ENCODE peak calls at places on chromosomes 16 and 17, in four cellular contexts. M, K, U and A are unnamed samples.

GRCh38 chr17:78176548-78177025 is 8.2 kb downstream of the SYNGR2 start:
- DNase-seq in M (no peak), K (no peak), U (peak), A (peak)

GRCh38 chr17:69269174-69269998 is 40.8 kb upstream of the ABCA10 start:
- DNase-seq in K (no peak), U (no peak), M (peak), A (no peak)

GRCh38 chr17:59406808-59407381 is 75.4 kb downstream of the YPEL2 start:
- DNase-seq in M (no peak), U (no peak), K (no peak), A (no peak)

GRCh38 chr17:27244481-27245223 is 49.3 kb upstream of the WSB1 start:
- DNase-seq in U (peak), M (peak), K (peak), A (no peak)

GRCh38 chr17:5437721-5438317 is 1.1 kb downstream of the C1QBP start:
- DNase-seq in M (no peak), K (no peak), U (no peak), A (no peak)

GRCh38 chr17:59399914-59400313 is 68.5 kb downstream of the YPEL2 start:
- DNase-seq in M (no peak), U (no peak), K (no peak), A (no peak)

GRCh38 chr16:4338712-4339299 is 12.3 kb downstream of the PAM16 start:
- DNase-seq in M (no peak), U (no peak), K (no peak), A (no peak)

GRCh38 chr17:42422412-42422957 is 571 bp downstream of the CAVIN1 start:
- DNase-seq in M (no peak), U (peak), K (no peak), A (peak)

GRCh38 chr16:12439443-12440232 is 364.0 kb downstream of the CPPED1 start:
- DNase-seq in U (no peak), K (no peak), M (no peak), A (peak)

GRCh38 chr17:80601146-80601545 is 56.5 kb downstream of the RPTOR start:
- DNase-seq in M (no peak), U (no peak), K (no peak), A (no peak)

GRCh38 chr17:80389011-80389995 is 25.7 kb upstream of the ENDOV start:
- DNase-seq in M (peak), U (peak), K (no peak), A (no peak)

GRCh38 chr17:27282054-27282501 is 11.8 kb upstream of the WSB1 start:
- DNase-seq in K (no peak), M (peak), U (no peak), A (no peak)

GRCh38 chr16:57870753-57871454 is 68.6 kb upstream of the KIFC3 start:
- DNase-seq in U (peak), M (no peak), K (no peak), A (no peak)

GRCh38 chr17:234163-235047 is 53.0 kb upstream of the DOC2B start:
- DNase-seq in M (no peak), K (no peak), U (peak), A (no peak)

GRCh38 chr16:6122401-6122800 is 1024.8 kb upstream of the EEF2KMT start:
- DNase-seq in K (no peak), U (no peak), M (no peak), A (no peak)

GRCh38 chr17:42740699-42741098 is 4.1 kb downstream of the EZH1 start:
- DNase-seq in U (no peak), K (no peak), M (no peak), A (no peak)

GRCh38 chr16:975313-975690 is 4.5 kb upstream of the LMF1 start:
- DNase-seq in K (no peak), U (no peak), M (no peak), A (no peak)

GRCh38 chr17:76683011-76683755 is 27.6 kb downstream of the MXRA7 start:
- DNase-seq in U (no peak), K (no peak), M (no peak), A (no peak)
- TF ChIP-seq CTCF in U (no peak), K (no peak), M (no peak), A (no peak)

GRCh38 chr17:39270923-39271322 is 45.2 kb upstream of the STAC2 start:
- DNase-seq in M (peak), K (no peak), U (no peak), A (peak)
- TF ChIP-seq CTCF in M (peak), K (peak), U (peak), A (no peak)

DNA sequence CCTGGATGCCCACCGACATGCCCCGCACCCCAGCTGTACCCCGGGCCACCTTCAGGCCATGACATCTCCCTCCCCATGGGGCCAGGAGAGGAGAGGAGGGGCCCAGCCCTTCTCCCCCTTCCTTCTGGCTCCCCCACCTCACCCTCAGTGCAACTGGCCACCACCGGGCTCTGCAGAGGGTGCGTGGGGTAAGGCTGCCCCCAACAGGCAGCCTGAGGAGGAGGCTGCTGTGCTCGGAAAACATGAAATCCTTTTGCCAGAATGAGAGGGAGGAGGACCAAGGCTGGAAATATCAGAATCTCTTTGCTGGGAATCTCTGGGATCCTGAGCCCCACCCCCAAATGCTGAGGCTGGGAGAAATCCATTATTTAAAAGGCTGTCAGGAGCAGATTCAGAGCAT is 68.4 kb downstream of the CCT6B start:
- DNase-seq in M (no peak), U (no peak), K (no peak), A (peak)
- TF ChIP-seq CTCF in M (peak), U (peak), K (no peak), A (no peak)

GRCh38 chr16:65947951-65948350 is 418.5 kb upstream of the CDH5 start:
- DNase-seq in M (no peak), K (no peak), U (no peak), A (no peak)

GRCh38 chr16:65950211-65950610 is 416.3 kb upstream of the CDH5 start:
- DNase-seq in K (no peak), M (no peak), U (no peak), A (no peak)

GRCh38 chr16:65945485-65945884 is 421.0 kb upstream of the CDH5 start:
- DNase-seq in U (peak), M (no peak), K (no peak), A (no peak)
- TF ChIP-seq CTCF in U (no peak), M (no peak), K (no peak), A (no peak)